ENCODE peak calls at places on chromosomes 11 and 22, in six cellular contexts. One of them, this sample, is unnamed.

GRCh38 chr11:65213322-65214211 is 31.8 kb downstream of the CAPN1 start:
- DNase-seq in GM12891: no peak
- DNase-seq in GM12878: no peak
- DNase-seq in HepG2: no peak
- DNase-seq in K562: peak; percentile 52
- DNase-seq in H1: peak; percentile 88
- DNase-seq in this sample: no peak

GRCh38 chr11:41920374-41920773 is 460.9 kb upstream of the LRRC4C start:
- DNase-seq in GM12891: no peak
- DNase-seq in GM12878: no peak
- DNase-seq in HepG2: no peak
- DNase-seq in K562: no peak
- DNase-seq in H1: no peak
- DNase-seq in this sample: no peak

GRCh38 chr11:46421257-46421880 is 29.8 kb upstream of the CHRM4 start:
- DNase-seq in GM12891: no peak
- DNase-seq in GM12878: no peak
- DNase-seq in HepG2: peak; percentile 25
- DNase-seq in K562: peak; percentile 22
- DNase-seq in H1: no peak
- DNase-seq in this sample: no peak

GRCh38 chr11:3178349-3178748 is 13.2 kb upstream of the OSBPL5 start:
- DNase-seq in GM12891: no peak
- DNase-seq in GM12878: no peak
- DNase-seq in HepG2: no peak
- DNase-seq in K562: no peak
- DNase-seq in H1: no peak
- DNase-seq in this sample: no peak

GRCh38 chr22:22593964-22594656 is 35.0 kb upstream of the PRAME start:
- DNase-seq in GM12891: peak; percentile 37
- DNase-seq in GM12878: no peak
- DNase-seq in HepG2: peak; percentile 27
- DNase-seq in K562: peak; percentile 100
- DNase-seq in H1: peak; percentile 73
- DNase-seq in this sample: peak; percentile 21

GRCh38 chr11:70381872-70382842 is 16.2 kb upstream of the CTTN start:
- DNase-seq in GM12891: no peak
- DNase-seq in GM12878: no peak
- DNase-seq in HepG2: no peak
- DNase-seq in K562: peak; percentile 60
- DNase-seq in H1: no peak
- DNase-seq in this sample: no peak

GRCh38 chr22:32695451-32695891 is 106.0 kb upstream of the TIMP3 start:
- DNase-seq in GM12891: no peak
- DNase-seq in GM12878: no peak
- DNase-seq in HepG2: peak; percentile 87
- DNase-seq in K562: no peak
- DNase-seq in H1: no peak
- DNase-seq in this sample: no peak

GRCh38 chr22:31344369-31345330 is 1.5 kb downstream of the PATZ1 start:
- DNase-seq in GM12891: no peak
- DNase-seq in GM12878: no peak
- DNase-seq in HepG2: no peak
- DNase-seq in K562: no peak
- DNase-seq in H1: peak; percentile 54
- DNase-seq in this sample: no peak

GRCh38 chr11:2857276-2857675 is 28.3 kb downstream of the CDKN1C start:
- DNase-seq in GM12891: no peak
- DNase-seq in GM12878: no peak
- DNase-seq in HepG2: no peak
- DNase-seq in K562: no peak
- DNase-seq in H1: no peak
- DNase-seq in this sample: no peak

GRCh38 chr11:134503596-134503995 is 91.6 kb upstream of the B3GAT1 start:
- DNase-seq in GM12891: no peak
- DNase-seq in GM12878: no peak
- DNase-seq in HepG2: no peak
- DNase-seq in K562: no peak
- DNase-seq in H1: no peak
- DNase-seq in this sample: no peak

GRCh38 chr22:48227341-48228018 is 1465.0 kb downstream of the TBC1D22A start:
- DNase-seq in GM12891: no peak
- DNase-seq in GM12878: no peak
- DNase-seq in HepG2: no peak
- DNase-seq in K562: no peak
- DNase-seq in H1: peak; percentile 13
- DNase-seq in this sample: no peak

GRCh38 chr22:17443413-17444203 is 74.3 kb downstream of the CECR2 start:
- DNase-seq in GM12891: no peak
- DNase-seq in GM12878: no peak
- DNase-seq in HepG2: no peak
- DNase-seq in K562: no peak
- DNase-seq in H1: no peak
- DNase-seq in this sample: no peak

GRCh38 chr11:86230196-86230813 is 14.2 kb upstream of the EED start:
- DNase-seq in GM12891: no peak
- DNase-seq in GM12878: no peak
- DNase-seq in HepG2: no peak
- DNase-seq in K562: no peak
- DNase-seq in H1: no peak
- DNase-seq in this sample: no peak

GRCh38 chr11:1744879-1745700 is 5.3 kb downstream of the IFITM10 start:
- DNase-seq in GM12891: no peak
- DNase-seq in GM12878: no peak
- DNase-seq in HepG2: no peak
- DNase-seq in K562: no peak
- DNase-seq in H1: no peak
- DNase-seq in this sample: no peak

GRCh38 chr22:48639021-48639795 is 1188.5 kb downstream of the BRD1 start:
- DNase-seq in GM12891: no peak
- DNase-seq in GM12878: no peak
- DNase-seq in HepG2: no peak
- DNase-seq in K562: no peak
- DNase-seq in H1: no peak
- DNase-seq in this sample: no peak

GRCh38 chr11:101848262-101848661 is 66.5 kb upstream of the CEP126 start:
- DNase-seq in GM12891: no peak
- DNase-seq in GM12878: no peak
- DNase-seq in HepG2: peak; percentile 20
- DNase-seq in K562: no peak
- DNase-seq in H1: no peak
- DNase-seq in this sample: no peak

GRCh38 chr22:44574057-44574456 is 76.0 kb upstream of the RTL6 start:
- DNase-seq in GM12891: no peak
- DNase-seq in GM12878: no peak
- DNase-seq in HepG2: no peak
- DNase-seq in K562: no peak
- DNase-seq in H1: no peak
- DNase-seq in this sample: no peak

GRCh38 chr22:27004434-27004833 is 347.0 kb downstream of the MIAT start:
- DNase-seq in GM12891: no peak
- DNase-seq in GM12878: no peak
- DNase-seq in HepG2: no peak
- DNase-seq in K562: peak; percentile 33
- DNase-seq in H1: no peak
- DNase-seq in this sample: no peak

GRCh38 chr11:132101861-132102260 is 731.4 kb downstream of the NTM start:
- DNase-seq in GM12891: no peak
- DNase-seq in GM12878: no peak
- DNase-seq in HepG2: no peak
- DNase-seq in K562: no peak
- DNase-seq in H1: no peak
- DNase-seq in this sample: no peak

GRCh38 chr11:32485733-32486132 is 50.4 kb upstream of the WT1 start:
- DNase-seq in GM12891: no peak
- DNase-seq in GM12878: no peak
- DNase-seq in HepG2: no peak
- DNase-seq in K562: no peak
- DNase-seq in H1: no peak
- DNase-seq in this sample: no peak

GRCh38 chr22:31400023-31400397 is 606 bp downstream of the DRG1 start:
- DNase-seq in GM12891: no peak
- DNase-seq in GM12878: no peak
- DNase-seq in HepG2: no peak
- DNase-seq in K562: no peak
- DNase-seq in H1: no peak
- DNase-seq in this sample: no peak

GRCh38 chr11:72935705-72936104 is 121.5 kb downstream of the ATG16L2 start:
- DNase-seq in GM12891: no peak
- DNase-seq in GM12878: no peak
- DNase-seq in HepG2: no peak
- DNase-seq in K562: no peak
- DNase-seq in H1: no peak
- DNase-seq in this sample: no peak

GRCh38 chr11:72939031-72939430 is 124.8 kb downstream of the ATG16L2 start:
- DNase-seq in GM12891: no peak
- DNase-seq in GM12878: no peak
- DNase-seq in HepG2: no peak
- DNase-seq in K562: no peak
- DNase-seq in H1: no peak
- DNase-seq in this sample: no peak

GRCh38 chr11:72940417-72940816 is 126.2 kb downstream of the ATG16L2 start:
- DNase-seq in GM12891: no peak
- DNase-seq in GM12878: no peak
- DNase-seq in HepG2: no peak
- DNase-seq in K562: no peak
- DNase-seq in H1: no peak
- DNase-seq in this sample: no peak

GRCh38 chr11:72932132-72932570 is 117.9 kb downstream of the ATG16L2 start:
- DNase-seq in GM12891: no peak
- DNase-seq in GM12878: no peak
- DNase-seq in HepG2: no peak
- DNase-seq in K562: no peak
- DNase-seq in H1: no peak
- DNase-seq in this sample: no peak

DNA sequence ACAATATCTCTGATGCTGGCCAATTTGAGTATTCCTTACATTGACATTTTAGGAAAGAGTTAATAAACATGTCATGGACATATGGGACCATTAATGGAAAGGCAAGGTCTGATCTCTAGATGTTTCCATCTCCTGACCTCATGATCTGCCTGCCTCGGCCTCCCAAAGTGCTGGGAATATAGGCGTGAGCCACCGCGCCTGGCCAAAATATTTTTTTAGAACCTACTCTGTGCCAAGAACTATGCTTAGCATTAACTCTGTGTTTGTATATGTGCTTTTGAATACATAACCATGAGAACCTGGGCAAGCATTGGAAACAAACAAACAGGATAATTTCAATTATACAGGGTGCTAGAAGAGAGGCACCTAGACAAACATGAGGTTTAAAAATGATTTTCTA is 123.2 kb downstream of the ATG16L2 start:
- DNase-seq in GM12891: no peak
- DNase-seq in GM12878: no peak
- DNase-seq in HepG2: no peak
- DNase-seq in K562: no peak
- DNase-seq in H1: no peak
- DNase-seq in this sample: no peak
- TF ChIP-seq POLR2A in GM12891: no peak
- TF ChIP-seq POLR2A in GM12878: no peak
- TF ChIP-seq POLR2A in HepG2: no peak
- TF ChIP-seq POLR2A in K562: no peak
- TF ChIP-seq POLR2A in H1: no peak
- TF ChIP-seq POLR2A in this sample: no peak

GRCh38 chr11:123434911-123435310 is 4.8 kb downstream of the GRAMD1B start:
- DNase-seq in GM12891: no peak
- DNase-seq in GM12878: no peak
- DNase-seq in HepG2: no peak
- DNase-seq in K562: no peak
- DNase-seq in H1: no peak
- DNase-seq in this sample: no peak
- TF ChIP-seq TAF1 in GM12891: no peak
- TF ChIP-seq TAF1 in GM12878: no peak
- TF ChIP-seq TAF1 in HepG2: no peak
- TF ChIP-seq TAF1 in K562: no peak
- TF ChIP-seq TAF1 in H1: no peak
- TF ChIP-seq TAF1 in this sample: no peak

GRCh38 chr11:34619062-34619516 is 1.8 kb upstream of the EHF start:
- DNase-seq in GM12891: no peak
- DNase-seq in GM12878: no peak
- DNase-seq in HepG2: no peak
- DNase-seq in K562: peak; percentile 45
- DNase-seq in H1: no peak
- DNase-seq in this sample: no peak

GRCh38 chr11:34620202-34620601 is 691 bp upstream of the EHF start:
- DNase-seq in GM12891: no peak
- DNase-seq in GM12878: no peak
- DNase-seq in HepG2: no peak
- DNase-seq in K562: no peak
- DNase-seq in H1: no peak
- DNase-seq in this sample: no peak

GRCh38 chr11:34623463-34623862 is 2.6 kb downstream of the EHF start:
- DNase-seq in GM12891: no peak
- DNase-seq in GM12878: no peak
- DNase-seq in HepG2: no peak
- DNase-seq in K562: no peak
- DNase-seq in H1: no peak
- DNase-seq in this sample: no peak

GRCh38 chr11:34621876-34622275 is 983 bp downstream of the EHF start:
- DNase-seq in GM12891: no peak
- DNase-seq in GM12878: no peak
- DNase-seq in HepG2: peak; percentile 30
- DNase-seq in K562: no peak
- DNase-seq in H1: no peak
- DNase-seq in this sample: no peak

GRCh38 chr11:34620820-34621792 is at the start of gene EHF:
- DNase-seq in GM12891: no peak
- DNase-seq in GM12878: no peak
- DNase-seq in HepG2: no peak
- DNase-seq in K562: no peak
- DNase-seq in H1: no peak
- DNase-seq in this sample: no peak
- TF ChIP-seq POLR2A in GM12891: no peak
- TF ChIP-seq POLR2A in GM12878: no peak
- TF ChIP-seq POLR2A in HepG2: no peak
- TF ChIP-seq POLR2A in K562: no peak
- TF ChIP-seq POLR2A in H1: no peak
- TF ChIP-seq POLR2A in this sample: no peak

DNA sequence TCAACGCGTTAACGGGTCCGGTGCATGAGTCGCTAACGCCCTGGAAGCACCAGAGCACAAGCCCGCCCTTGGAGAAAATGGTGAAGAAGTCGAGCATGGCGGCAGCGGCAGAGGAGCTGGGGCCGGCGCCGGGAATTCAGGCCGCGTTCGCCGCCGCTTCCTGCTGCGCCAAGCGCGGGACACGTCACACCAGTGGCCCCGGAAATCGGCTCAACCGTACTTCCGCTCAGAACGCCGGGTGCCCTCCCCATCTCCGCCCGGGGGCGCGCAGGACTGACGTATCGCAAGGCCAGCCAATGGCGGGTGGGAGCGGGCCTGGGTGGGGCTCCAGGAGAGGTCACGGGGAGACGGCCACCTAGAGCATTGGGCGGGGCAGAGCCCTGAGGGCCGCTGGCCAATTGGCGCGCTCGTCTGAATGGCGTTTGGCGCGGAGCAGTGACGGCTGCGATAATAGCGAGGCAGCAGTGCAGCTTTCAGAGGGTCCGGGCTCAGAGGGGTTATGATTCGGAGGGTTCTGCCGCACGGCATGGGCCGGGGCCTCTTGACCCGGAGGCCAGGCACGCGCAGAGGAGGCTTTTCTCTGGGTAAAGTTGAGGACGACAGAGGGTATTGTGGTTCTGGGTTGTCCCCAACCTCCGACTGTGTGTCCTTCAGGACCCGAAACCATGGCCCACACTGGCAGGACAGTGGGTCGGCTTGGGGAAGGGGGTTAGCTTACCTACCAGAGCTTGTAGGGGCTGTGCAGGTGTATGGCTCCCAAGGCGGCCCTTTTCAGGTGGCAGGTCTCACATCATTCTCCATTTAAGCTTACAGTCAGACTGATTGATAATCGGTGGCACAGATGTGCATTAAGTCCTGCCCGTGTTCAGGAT is at the start of the genes FOXRED1 and SRPRA:
- DNase-seq in GM12891: peak; percentile 100
- DNase-seq in GM12878: peak; percentile 93
- DNase-seq in HepG2: peak; percentile 96
- DNase-seq in K562: peak; percentile 99
- DNase-seq in H1: peak; percentile 99
- DNase-seq in this sample: peak; percentile 100
- TF ChIP-seq TAF1 in GM12891: no peak
- TF ChIP-seq TAF1 in GM12878: peak; percentile 82
- TF ChIP-seq TAF1 in HepG2: peak; percentile 80
- TF ChIP-seq TAF1 in K562: peak; percentile 92
- TF ChIP-seq TAF1 in H1: peak; percentile 94
- TF ChIP-seq TAF1 in this sample: peak; percentile 62